ENCODE peak calls at places on chromosomes 16 and 17, in five cellular contexts. N, S, Z, L and I are unnamed samples.

GRCh38 chr17:49551221-49552069 is 24.2 kb upstream of the NXPH3 start:
- DNase-seq in N (no peak), S (no peak), Z (no peak), L (peak; percentile 61), I (no peak)

GRCh38 chr17:63817736-63818385 is 9.4 kb upstream of the PSMC5 start:
- DNase-seq in N (no peak), S (no peak), Z (no peak), L (peak; percentile 50), I (peak; percentile 47)

GRCh38 chr17:41013181-41013580 is 4.3 kb upstream of the KRTAP3-1 start:
- DNase-seq in N (no peak), S (no peak), Z (no peak), L (no peak), I (no peak)

GRCh38 chr17:39751637-39752036 is 13.9 kb downstream of the GRB7 start:
- DNase-seq in N (no peak), S (no peak), Z (peak; percentile 39), L (no peak), I (no peak)

GRCh38 chr17:38418693-38419507 is 9.4 kb upstream of the ARHGAP23 start:
- DNase-seq in N (no peak), S (no peak), Z (no peak), L (peak; percentile 73), I (peak; percentile 81)

GRCh38 chr17:72539981-72540897 is 419.4 kb downstream of the SOX9 start:
- DNase-seq in N (peak; percentile 60), S (no peak), Z (peak; percentile 75), L (peak; percentile 96), I (peak; percentile 97)

GRCh38 chr16:14672403-14672971 is 21.6 kb downstream of the PLA2G10 start:
- DNase-seq in N (no peak), S (no peak), Z (no peak), L (no peak), I (no peak)

GRCh38 chr17:60557805-60558204 is 31.8 kb upstream of the APPBP2 start:
- DNase-seq in N (no peak), S (no peak), Z (no peak), L (no peak), I (no peak)

GRCh38 chr17:80599546-80600305 is 55.1 kb downstream of the RPTOR start:
- DNase-seq in N (no peak), S (no peak), Z (no peak), L (peak; percentile 69), I (peak; percentile 45)

GRCh38 chr17:69223809-69224208 is 4.8 kb downstream of the ABCA10 start:
- DNase-seq in N (no peak), S (no peak), Z (no peak), L (no peak), I (no peak)

GRCh38 chr17:197352-197751 is 15.9 kb upstream of the DOC2B start:
- DNase-seq in N (no peak), S (no peak), Z (no peak), L (no peak), I (no peak)

GRCh38 chr17:14116263-14117024 is 47.1 kb downstream of the COX10 start:
- DNase-seq in N (no peak), S (no peak), Z (no peak), L (no peak), I (no peak)

GRCh38 chr17:38728290-38728831 is 1.8 kb upstream of the CISD3 start:
- DNase-seq in N (no peak), S (no peak), Z (peak; percentile 65), L (no peak), I (no peak)

GRCh38 chr17:35684046-35684802 is 47.2 kb upstream of the RASL10B start:
- DNase-seq in N (no peak), S (no peak), Z (no peak), L (no peak), I (peak; percentile 57)

GRCh38 chr17:58311429-58311894 is 17.1 kb downstream of the TSPOAP1 start:
- DNase-seq in N (no peak), S (no peak), Z (no peak), L (peak; percentile 52), I (no peak)

GRCh38 chr17:82875418-82875856 is 35.6 kb upstream of the ZNF750 start:
- DNase-seq in N (peak; percentile 59), S (no peak), Z (no peak), L (peak; percentile 93), I (peak; percentile 82)

GRCh38 chr17:50102164-50102991 is 7.2 kb downstream of the PDK2 start:
- DNase-seq in N (no peak), S (no peak), Z (no peak), L (no peak), I (no peak)

GRCh38 chr17:45577571-45578279 is 87.2 kb upstream of the PLEKHM1 start:
- DNase-seq in N (no peak), S (no peak), Z (no peak), L (peak; percentile 28), I (no peak)

GRCh38 chr17:75478508-75478907 is 22.1 kb downstream of the TMEM94 start:
- DNase-seq in N (no peak), S (no peak), Z (no peak), L (no peak), I (peak; percentile 48)

GRCh38 chr16:70467113-70467512 is 12.7 kb downstream of the FCSK start:
- DNase-seq in N (no peak), S (no peak), Z (no peak), L (no peak), I (peak; percentile 49)

GRCh38 chr17:16297367-16298139 is 55.7 kb downstream of the CENPV start:
- DNase-seq in N (no peak), S (no peak), Z (no peak), L (no peak), I (peak; percentile 74)

GRCh38 chr17:76808326-76808725 is 59.9 kb upstream of the MGAT5B start:
- DNase-seq in N (no peak), S (no peak), Z (no peak), L (no peak), I (no peak)

GRCh38 chr17:50905460-50905803 is 39.3 kb upstream of the TOB1 start:
- DNase-seq in N (no peak), S (no peak), Z (no peak), L (no peak), I (peak; percentile 87)

GRCh38 chr17:10754861-10755591 is 25.2 kb upstream of the TMEM220 start:
- DNase-seq in N (no peak), S (no peak), Z (no peak), L (peak; percentile 94), I (peak; percentile 89)

GRCh38 chr16:12613131-12613991 is 190.3 kb downstream of the CPPED1 start:
- DNase-seq in N (no peak), S (peak; percentile 25), Z (peak; percentile 77), L (peak; percentile 87), I (peak; percentile 84)

GRCh38 chr17:8044819-8045810 is 6.3 kb downstream of the ALOX15B start:
- DNase-seq in N (no peak), S (no peak), Z (no peak), L (peak; percentile 53), I (no peak)

GRCh38 chr17:68318103-68318991 is 27.1 kb downstream of the ARSG start:
- DNase-seq in N (no peak), S (no peak), Z (no peak), L (peak; percentile 92), I (no peak)

GRCh38 chr17:69812240-69812837 is 262.7 kb upstream of the KCNJ16 start:
- DNase-seq in N (no peak), S (no peak), Z (no peak), L (no peak), I (no peak)

GRCh38 chr17:38511126-38512108 is 83.2 kb downstream of the ARHGAP23 start:
- DNase-seq in N (no peak), S (no peak), Z (no peak), L (peak; percentile 54), I (peak; percentile 64)

GRCh38 chr16:19757026-19757425 is 39.0 kb downstream of the IQCK start:
- DNase-seq in N (no peak), S (no peak), Z (no peak), L (no peak), I (no peak)

GRCh38 chr17:19644493-19645210 is 3.9 kb upstream of the ALDH3A2 start:
- DNase-seq in N (no peak), S (no peak), Z (no peak), L (no peak), I (no peak)

GRCh38 chr17:44147812-44148211 is 6.1 kb downstream of the HROB start:
- DNase-seq in N (no peak), S (no peak), Z (no peak), L (no peak), I (no peak)

GRCh38 chr17:2176484-2177175 is 121.7 kb downstream of the HIC1 start:
- DNase-seq in N (no peak), S (no peak), Z (no peak), L (no peak), I (no peak)

GRCh38 chr16:67760831-67761230 is 41.7 kb upstream of the GFOD2 start:
- DNase-seq in N (no peak), S (no peak), Z (no peak), L (no peak), I (no peak)

GRCh38 chr16:30649725-30650368 is 913 bp upstream of the PRR14 start:
- DNase-seq in N (no peak), S (no peak), Z (no peak), L (no peak), I (no peak)